ENCODE peak calls at places on chromosomes 7 and 10, in seven cellular contexts. G, N, H, E, Z, V and K are unnamed samples.

GRCh38 chr7:122310119-122311021 is 5.8 kb upstream of the FEZF1 start:
- DNase-seq in N (no peak), G (no peak), E (no peak), Z (no peak), V (peak), H (peak), K (no peak)

GRCh38 chr10:121357323-121357835 is 240.9 kb downstream of the FGFR2 start:
- DNase-seq in N (no peak), G (no peak), V (no peak), E (no peak), Z (no peak), H (no peak), K (no peak)

GRCh38 chr10:131872837-131873375 is 27.9 kb upstream of the PPP2R2D start:
- DNase-seq in G (no peak), Z (no peak), H (no peak), V (peak), E (no peak), N (no peak), K (no peak)

GRCh38 chr10:28997736-28998135 is 291.1 kb upstream of the LYZL1 start:
- DNase-seq in E (no peak), N (no peak), V (no peak), G (no peak), Z (no peak), H (no peak), K (no peak)

GRCh38 chr7:152122540-152122939 is 97.1 kb downstream of the GALNT11 start:
- DNase-seq in V (no peak), E (no peak), H (no peak), N (no peak), Z (no peak), G (no peak), K (no peak)

GRCh38 chr7:8389898-8390642 is 43.3 kb upstream of the NXPH1 start:
- DNase-seq in Z (no peak), E (no peak), V (no peak), H (no peak), G (no peak), N (no peak), K (no peak)

GRCh38 chr7:141053626-141054025 is 20.2 kb upstream of the TMEM178B start:
- DNase-seq in V (no peak), G (no peak), N (no peak), E (no peak), Z (no peak), H (peak), K (no peak)

GRCh38 chr7:151598045-151598444 is 78.3 kb upstream of the RHEB start:
- DNase-seq in Z (peak), G (no peak), N (peak), V (no peak), H (peak), E (peak), K (no peak)

GRCh38 chr10:46062735-46063428 is 16.8 kb upstream of the MSMB start:
- DNase-seq in N (no peak), H (no peak), E (no peak), V (no peak), G (no peak), Z (no peak), K (peak)

GRCh38 chr7:1430056-1430845 is 29.0 kb downstream of the MICALL2 start:
- DNase-seq in N (no peak), E (no peak), G (no peak), V (no peak), H (no peak), Z (no peak), K (no peak)

GRCh38 chr10:99394256-99394655 is 36.2 kb downstream of the GOT1 start:
- DNase-seq in V (no peak), G (no peak), Z (no peak), N (no peak), H (no peak), E (no peak), K (no peak)

GRCh38 chr10:88879754-88880286 is at the start of gene STAMBPL1:
- DNase-seq in Z (no peak), G (peak), N (peak), V (no peak), H (peak), E (peak), K (peak)

GRCh38 chr10:63553473-63553872 is 32.3 kb downstream of the REEP3 start:
- DNase-seq in G (no peak), Z (no peak), V (no peak), E (peak), N (peak), H (no peak), K (no peak)

GRCh38 chr7:37267251-37267650 is 181.4 kb downstream of the ELMO1 start:
- DNase-seq in N (no peak), G (no peak), H (no peak), V (no peak), E (no peak), Z (no peak), K (no peak)

GRCh38 chr7:16745645-16746044 is 7.9 kb upstream of the TSPAN13 start:
- DNase-seq in H (no peak), N (no peak), V (no peak), E (peak), G (no peak), Z (no peak), K (no peak)

GRCh38 chr10:12800302-12800701 is 201.2 kb downstream of the CCDC3 start:
- DNase-seq in N (peak), V (no peak), E (no peak), H (no peak), G (no peak), Z (no peak), K (no peak)

GRCh38 chr7:130127404-130128395 is 57.4 kb downstream of the KLHDC10 start:
- DNase-seq in E (peak), Z (no peak), N (no peak), H (no peak), G (no peak), V (no peak), K (no peak)

GRCh38 chr10:10053051-10053450 is 964.6 kb upstream of the CELF2 start:
- DNase-seq in G (no peak), H (no peak), Z (no peak), E (peak), N (no peak), V (no peak), K (no peak)

GRCh38 chr10:132003286-132003924 is 21.7 kb upstream of the BNIP3 start:
- DNase-seq in G (no peak), E (no peak), N (no peak), H (no peak), V (no peak), Z (no peak), K (no peak)

GRCh38 chr7:153808117-153808516 is 244.1 kb upstream of the DPP6 start:
- DNase-seq in H (no peak), N (no peak), E (no peak), G (no peak), V (no peak), Z (no peak), K (no peak)

GRCh38 chr7:102042016-102042656 is 224.7 kb downstream of the CUX1 start:
- DNase-seq in N (peak), Z (no peak), V (no peak), G (no peak), E (peak), H (peak), K (no peak)

GRCh38 chr10:7410800-7411670 is at the start of gene SFMBT2:
- DNase-seq in N (peak), E (peak), V (peak), H (peak), Z (no peak), G (no peak), K (no peak)

GRCh38 chr7:83469076-83469475 is 179.9 kb downstream of the SEMA3E start:
- DNase-seq in Z (no peak), N (peak), E (peak), V (no peak), G (no peak), H (peak), K (no peak)

GRCh38 chr7:137546671-137547070 is 203.1 kb upstream of the PTN start:
- DNase-seq in V (no peak), N (no peak), E (peak), H (peak), Z (no peak), G (no peak), K (no peak)

GRCh38 chr7:116398672-116399071 is 100.9 kb upstream of the CAV2 start:
- DNase-seq in N (no peak), H (no peak), V (no peak), E (no peak), Z (no peak), G (no peak), K (no peak)

GRCh38 chr10:96614515-96614914 is 27.7 kb upstream of the TM9SF3 start:
- DNase-seq in V (no peak), Z (no peak), G (no peak), E (peak), H (no peak), N (peak), K (no peak)

GRCh38 chr7:45643630-45644029 is 69.5 kb downstream of the ADCY1 start:
- DNase-seq in G (peak), Z (no peak), N (no peak), H (no peak), E (no peak), V (peak), K (peak)

GRCh38 chr10:127833804-127834203 is 58.9 kb downstream of the CLRN3 start:
- DNase-seq in G (no peak), V (no peak), H (no peak), E (no peak), N (no peak), Z (no peak), K (no peak)

GRCh38 chr10:47326927-47327330 is 4.7 kb downstream of the GDF2 start:
- DNase-seq in E (no peak), H (peak), Z (no peak), V (no peak), N (no peak), G (no peak), K (no peak)

GRCh38 chr7:156000601-156001396 is 188.5 kb upstream of the SHH start:
- DNase-seq in Z (no peak), N (peak), H (no peak), G (no peak), E (no peak), V (no peak), K (no peak)

GRCh38 chr10:132574783-132575319 is 37.3 kb downstream of the INPP5A start:
- DNase-seq in E (no peak), Z (no peak), N (peak), H (no peak), G (no peak), V (no peak), K (no peak)

GRCh38 chr10:75395171-75395954 is 6.2 kb downstream of the ZNF503 start:
- DNase-seq in G (no peak), V (peak), E (peak), N (peak), H (peak), Z (no peak), K (no peak)

GRCh38 chr7:70134029-70134445 is 535.8 kb downstream of the AUTS2 start:
- DNase-seq in Z (peak), H (no peak), V (no peak), E (no peak), N (no peak), G (no peak), K (no peak)

GRCh38 chr10:43202657-43203490 is 64.0 kb downstream of the RASGEF1A start:
- DNase-seq in V (peak), E (no peak), H (peak), Z (no peak), G (no peak), N (no peak), K (no peak)

GRCh38 chr10:114291516-114291915 is 52.5 kb downstream of the VWA2 start:
- DNase-seq in Z (no peak), V (peak), H (no peak), N (no peak), E (no peak), G (no peak), K (no peak)

GRCh38 chr10:6603142-6604125 is 23.4 kb upstream of the PRKCQ start:
- DNase-seq in N (no peak), Z (no peak), G (no peak), H (no peak), V (no peak), E (no peak), K (no peak)

GRCh38 chr10:5354068-5354467 is 10.7 kb upstream of the UCN3 start:
- DNase-seq in E (no peak), N (no peak), V (no peak), Z (no peak), G (no peak), H (no peak), K (no peak)

GRCh38 chr7:36966039-36966438 is 241.7 kb upstream of the AOAH start:
- DNase-seq in V (no peak), E (no peak), Z (no peak), H (no peak), G (no peak), N (no peak), K (no peak)

GRCh38 chr7:47501406-47501805 is 80.5 kb downstream of the TNS3 start:
- DNase-seq in G (no peak), V (peak), H (peak), N (no peak), Z (no peak), E (peak), K (no peak)

GRCh38 chr10:18364987-18365775 is 225.0 kb downstream of the CACNB2 start:
- DNase-seq in Z (no peak), N (no peak), V (no peak), G (peak), E (no peak), H (no peak), K (no peak)

GRCh38 chr10:18362892-18363291 is 222.7 kb downstream of the CACNB2 start:
- DNase-seq in H (no peak), E (no peak), N (no peak), Z (no peak), G (no peak), V (no peak), K (peak)

GRCh38 chr10:18368681-18369080 is 228.5 kb downstream of the CACNB2 start:
- DNase-seq in V (no peak), G (no peak), E (peak), N (no peak), H (peak), Z (no peak), K (no peak)

DNA sequence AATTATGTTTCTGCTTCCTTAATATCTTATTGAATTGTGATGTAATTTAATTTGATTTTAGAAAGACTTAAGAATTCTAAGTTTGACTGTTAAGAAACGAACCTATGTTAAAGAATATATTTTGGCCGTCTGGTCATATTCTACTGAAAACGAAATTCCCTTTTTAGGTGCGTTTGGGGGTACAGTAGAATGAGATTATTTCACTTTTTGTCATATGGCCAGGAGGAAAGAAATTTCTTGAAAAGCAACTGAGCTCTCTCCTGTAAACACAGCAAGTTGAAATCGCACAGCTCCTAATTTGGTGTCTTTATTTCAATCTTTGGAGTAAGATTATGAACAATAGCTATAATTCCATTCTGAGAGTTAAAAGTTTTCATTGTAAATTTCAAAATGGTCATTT is 227.6 kb downstream of the CACNB2 start:
- DNase-seq in H (no peak), Z (no peak), V (no peak), N (no peak), G (no peak), E (no peak), K (no peak)
- H3K4me3 ChIP-seq in H (no peak), Z (no peak), V (no peak), N (no peak), G (no peak), E (no peak), K (no peak)

DNA sequence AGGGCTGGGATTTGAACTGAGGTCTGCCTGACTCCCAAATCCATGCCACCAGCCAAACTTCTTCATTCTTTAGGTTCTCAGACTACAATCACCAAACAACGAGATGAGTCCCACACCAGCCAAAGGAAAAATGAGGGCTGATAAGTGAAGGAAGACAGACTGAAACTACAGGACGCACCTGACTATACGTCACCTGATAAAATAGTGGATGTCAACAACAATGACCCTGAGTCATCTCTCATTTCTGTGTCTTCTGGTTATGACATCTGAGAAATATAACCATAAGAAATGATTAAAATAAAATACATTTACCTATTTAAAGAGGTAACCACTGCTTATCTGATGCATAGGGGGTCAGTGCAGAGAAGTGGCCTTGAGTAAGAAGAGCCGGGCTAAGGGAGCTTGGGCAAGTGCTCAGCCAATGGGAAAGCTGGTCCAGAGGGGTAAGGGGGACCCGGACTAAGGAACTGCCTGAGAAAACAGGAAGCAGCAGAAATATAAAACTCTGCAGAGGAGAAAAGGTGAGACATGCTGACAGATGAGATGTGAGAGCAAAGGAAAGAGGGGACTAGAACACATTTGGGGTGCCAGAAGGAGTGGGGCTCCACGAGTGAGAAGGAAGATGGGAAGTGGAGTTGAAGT is 51.8 kb downstream of the HIPK2 start:
- DNase-seq in G (no peak), V (no peak), Z (no peak), N (no peak), E (no peak), H (no peak), K (no peak)
- H3K4me3 ChIP-seq in G (no peak), V (no peak), Z (no peak), N (no peak), E (no peak), H (no peak), K (no peak)

GRCh38 chr7:43702974-43703373 is 26.3 kb downstream of the COA1 start:
- DNase-seq in Z (no peak), G (no peak), H (no peak), V (no peak), E (no peak), N (no peak), K (no peak)

GRCh38 chr7:43700059-43700501 is 29.2 kb downstream of the COA1 start:
- DNase-seq in N (peak), E (peak), H (no peak), G (no peak), V (no peak), Z (no peak), K (no peak)

GRCh38 chr7:43701502-43701859 is 27.8 kb downstream of the COA1 start:
- DNase-seq in Z (no peak), E (no peak), H (no peak), V (no peak), G (no peak), N (no peak), K (no peak)

GRCh38 chr7:43701929-43702328 is 27.4 kb downstream of the COA1 start:
- DNase-seq in G (no peak), Z (no peak), N (no peak), V (no peak), H (no peak), E (no peak), K (no peak)

DNA sequence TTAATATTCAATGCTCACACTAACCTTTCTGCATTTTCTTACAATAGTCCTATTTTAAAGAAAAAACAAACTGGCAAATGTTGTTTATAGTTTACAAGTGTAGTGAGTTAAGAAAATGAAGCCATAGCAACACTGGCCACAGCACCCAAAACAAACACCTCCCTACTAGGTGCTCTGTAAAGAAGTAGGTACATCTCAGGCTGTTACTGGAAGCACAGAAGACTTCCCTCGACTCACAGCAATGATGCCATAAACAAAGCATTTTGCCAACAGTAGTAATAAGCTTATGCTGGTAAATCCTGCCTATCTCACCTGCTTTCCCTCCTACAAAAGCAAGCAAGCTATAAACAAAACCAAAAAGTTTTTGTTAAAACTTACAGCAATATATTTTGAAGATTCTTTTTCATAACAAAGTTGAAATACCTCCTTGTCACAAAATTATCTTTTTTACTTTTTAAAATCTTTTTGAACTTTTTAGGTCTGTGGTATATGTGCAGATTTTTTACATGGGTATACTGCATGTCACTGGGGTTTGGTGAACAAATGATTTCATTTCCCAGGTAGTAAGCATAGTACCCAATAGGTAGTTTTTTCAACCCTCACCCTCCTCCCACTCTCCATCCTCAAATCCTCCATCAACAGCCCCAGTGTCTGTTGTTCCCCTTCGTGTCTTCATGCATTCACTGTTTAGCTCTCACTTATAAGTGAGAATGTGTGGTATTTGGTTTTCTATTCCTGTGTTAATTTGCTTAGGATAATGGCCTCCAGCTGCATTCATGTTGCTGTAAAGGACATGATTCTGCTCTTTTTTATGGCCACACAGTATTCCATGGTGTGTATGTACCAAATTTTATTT is 28.4 kb downstream of the COA1 start:
- DNase-seq in N (no peak), Z (no peak), V (no peak), H (no peak), E (no peak), G (no peak), K (no peak)
- H3K4me3 ChIP-seq in N (no peak), Z (no peak), V (no peak), H (no peak), E (no peak), G (no peak), K (no peak)

DNA sequence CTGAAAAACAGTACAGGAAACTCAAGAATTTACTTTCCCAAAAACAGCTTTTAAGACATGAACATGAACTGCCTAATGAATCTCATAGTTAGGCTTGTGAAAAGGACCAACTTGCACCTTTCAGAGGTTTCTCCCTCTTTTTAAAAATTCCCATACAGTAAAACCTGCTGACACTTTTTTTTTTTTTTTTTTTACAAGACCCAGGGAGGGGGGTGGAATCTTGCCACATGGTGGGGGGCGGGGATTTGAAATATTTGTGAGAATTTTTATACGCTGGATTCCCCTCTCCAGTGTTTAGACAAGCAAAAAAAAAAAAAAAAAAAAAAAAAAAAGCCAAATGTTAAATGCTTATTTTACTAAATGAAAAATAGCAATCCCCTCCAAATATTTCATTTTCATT is 57.4 kb downstream of the HIBADH start:
- DNase-seq in N (no peak), G (no peak), V (no peak), Z (no peak), E (no peak), H (no peak), K (no peak)
- H3K4me3 ChIP-seq in N (peak), G (no peak), V (no peak), Z (no peak), E (no peak), H (no peak), K (no peak)

GRCh38 chr7:33061282-33061928 is 1.2 kb downstream of the NT5C3A start:
- DNase-seq in H (no peak), Z (no peak), V (no peak), N (no peak), G (no peak), E (no peak), K (no peak)
- H3K4me3 ChIP-seq in H (peak), Z (no peak), V (peak), N (peak), G (peak), E (peak), K (peak)